ENCODE peak calls at places on chromosome 16, in five cellular contexts. C, O, Y, G and W are unnamed samples.

GRCh38 chr16:10114411-10114810 is 67.8 kb downstream of the GRIN2A start:
- DNase-seq in C (no peak), O (no peak), Y (no peak), G (peak), W (no peak)

GRCh38 chr16:6363891-6364607 is 968.6 kb upstream of the RBFOX1 start:
- DNase-seq in C (no peak), O (no peak), Y (peak), G (no peak), W (no peak)

GRCh38 chr16:11258553-11259287 is 2.7 kb upstream of the SOCS1 start:
- DNase-seq in C (no peak), O (no peak), Y (no peak), G (peak), W (no peak)

GRCh38 chr16:1871974-1872635 is at the start of gene MEIOB:
- DNase-seq in C (no peak), O (no peak), Y (peak), G (no peak), W (no peak)

GRCh38 chr16:57609541-57610401 is 18.7 kb upstream of the ADGRG1 start:
- DNase-seq in C (no peak), O (no peak), Y (peak), G (no peak), W (no peak)

GRCh38 chr16:77332792-77333191 is 102.0 kb downstream of the ADAMTS18 start:
- DNase-seq in C (no peak), O (no peak), Y (no peak), G (no peak), W (no peak)

GRCh38 chr16:84478172-84478948 is 26.1 kb downstream of the MEAK7 start:
- DNase-seq in C (no peak), O (no peak), Y (peak), G (no peak), W (no peak)

GRCh38 chr16:28309811-28310311 is 17.5 kb downstream of the SBK1 start:
- DNase-seq in C (no peak), O (no peak), Y (no peak), G (no peak), W (no peak)

GRCh38 chr16:48632137-48632774 is 22.3 kb upstream of the N4BP1 start:
- DNase-seq in C (peak), O (no peak), Y (no peak), G (no peak), W (no peak)

GRCh38 chr16:76360384-76360783 is 83.2 kb downstream of the CNTNAP4 start:
- DNase-seq in C (no peak), O (no peak), Y (no peak), G (no peak), W (no peak)

GRCh38 chr16:53055603-53056527 is 1.1 kb downstream of the CHD9 start:
- DNase-seq in C (peak), O (no peak), Y (peak), G (peak), W (no peak)

GRCh38 chr16:87757841-87758426 is 7.9 kb downstream of the KLHDC4 start:
- DNase-seq in C (no peak), O (no peak), Y (no peak), G (no peak), W (no peak)

GRCh38 chr16:85425061-85425662 is 188.0 kb upstream of the GSE1 start:
- DNase-seq in C (no peak), O (no peak), Y (no peak), G (peak), W (no peak)

GRCh38 chr16:4611337-4612023 is 3.2 kb downstream of the UBALD1 start:
- DNase-seq in C (no peak), O (no peak), Y (no peak), G (no peak), W (no peak)

GRCh38 chr16:4597174-4597573 is 17.5 kb downstream of the UBALD1 start:
- DNase-seq in C (no peak), O (no peak), Y (no peak), G (no peak), W (no peak)

GRCh38 chr16:14199624-14200023 is 128.5 kb downstream of the MRTFB start:
- DNase-seq in C (no peak), O (no peak), Y (no peak), G (no peak), W (no peak)

GRCh38 chr16:69830146-69830533 is 68.0 kb downstream of the WWP2 start:
- DNase-seq in C (no peak), O (no peak), Y (no peak), G (no peak), W (no peak)

GRCh38 chr16:53891409-53892139 is 187.6 kb downstream of the FTO start:
- DNase-seq in C (no peak), O (no peak), Y (no peak), G (no peak), W (no peak)

GRCh38 chr16:78035012-78035411 is 12.7 kb downstream of the CLEC3A start:
- DNase-seq in C (no peak), O (no peak), Y (no peak), G (no peak), W (no peak)

GRCh38 chr16:81543571-81543970 is 99.0 kb downstream of the CMIP start:
- DNase-seq in C (no peak), O (no peak), Y (no peak), G (no peak), W (no peak)

GRCh38 chr16:29030086-29030840 is 45.4 kb downstream of the LAT start:
- DNase-seq in C (no peak), O (no peak), Y (no peak), G (no peak), W (no peak)

GRCh38 chr16:48041861-48042435 is 113.8 kb downstream of the ABCC12 start:
- DNase-seq in C (no peak), O (no peak), Y (peak), G (no peak), W (peak)

GRCh38 chr16:50245417-50246298 is 20.7 kb upstream of the ADCY7 start:
- DNase-seq in C (peak), O (no peak), Y (peak), G (peak), W (peak)

GRCh38 chr16:87855852-87856715 is 13.2 kb downstream of the SLC7A5 start:
- DNase-seq in C (no peak), O (no peak), Y (peak), G (peak), W (no peak)

GRCh38 chr16:74844041-74844826 is 69.6 kb upstream of the FA2H start:
- DNase-seq in C (no peak), O (no peak), Y (no peak), G (no peak), W (no peak)

GRCh38 chr16:89185062-89185751 is 13.7 kb downstream of the CDH15 start:
- DNase-seq in C (no peak), O (no peak), Y (no peak), G (no peak), W (no peak)

GRCh38 chr16:86604436-86605220 is 26.3 kb downstream of the FOXL1 start:
- DNase-seq in C (no peak), O (no peak), Y (no peak), G (no peak), W (no peak)

GRCh38 chr16:22018559-22018958 is 10.6 kb downstream of the MOSMO start:
- DNase-seq in C (no peak), O (no peak), Y (no peak), G (no peak), W (no peak)

GRCh38 chr16:56684256-56684925 is 2.1 kb downstream of the MT1X start:
- DNase-seq in C (no peak), O (no peak), Y (no peak), G (no peak), W (no peak)

GRCh38 chr16:66263168-66263972 is 103.1 kb upstream of the CDH5 start:
- DNase-seq in C (no peak), O (no peak), Y (peak), G (no peak), W (no peak)

GRCh38 chr16:27820646-27821345 is 242.7 kb downstream of the GSG1L start:
- DNase-seq in C (no peak), O (no peak), Y (peak), G (no peak), W (no peak)

GRCh38 chr16:88561485-88562369 is 8.5 kb upstream of the ZC3H18 start:
- DNase-seq in C (peak), O (no peak), Y (no peak), G (peak), W (peak)

GRCh38 chr16:56022818-56023217 is 147.6 kb upstream of the CES5A start:
- DNase-seq in C (no peak), O (no peak), Y (no peak), G (no peak), W (no peak)

GRCh38 chr16:88936008-88936912 is 40.7 kb downstream of the CBFA2T3 start:
- DNase-seq in C (peak), O (no peak), Y (no peak), G (peak), W (no peak)

GRCh38 chr16:30521873-30522641 is 4.3 kb downstream of the ZNF768 start:
- DNase-seq in C (peak), O (no peak), Y (no peak), G (no peak), W (no peak)